ENCODE peak calls at places on chromosomes 4 and X, in seven cellular contexts. P, G, F, N, D, Z and T are unnamed samples.

GRCh38 chrX:41634284-41634683 is 54.5 kb upstream of the GPR34 start:
- DNase-seq in Z (no peak), P (no peak), N (no peak), D (peak; percentile 7), G (no peak), F (no peak), T (no peak)

GRCh38 chr4:48184891-48185290 is 50.8 kb upstream of the TXK start:
- DNase-seq in G (no peak), Z (no peak), N (no peak), P (no peak), D (no peak), F (no peak), T (no peak)

GRCh38 chr4:74394476-74395136 is 29.7 kb downstream of the EREG start:
- DNase-seq in D (no peak), P (no peak), Z (no peak), G (no peak), F (no peak), N (no peak), T (no peak)

GRCh38 chr4:78379991-78380739 is 171.4 kb upstream of the ANXA3 start:
- DNase-seq in N (no peak), P (no peak), F (peak; percentile 14), G (peak; percentile 69), D (no peak), Z (no peak), T (no peak)

GRCh38 chrX:148501121-148502066 is 977 bp downstream of the AFF2 start:
- DNase-seq in P (no peak), Z (peak; percentile 11), D (peak; percentile 44), N (peak; percentile 68), G (peak; percentile 0), F (no peak), T (peak; percentile 11)

GRCh38 chr4:171785392-171785791 is 27.8 kb upstream of the GALNTL6 start:
- DNase-seq in N (no peak), Z (no peak), F (no peak), G (no peak), P (no peak), D (no peak), T (no peak)

GRCh38 chrX:142186103-142186502 is 19.0 kb downstream of the MAGEC2 start:
- DNase-seq in P (no peak), N (no peak), F (no peak), G (peak; percentile 65), Z (no peak), D (no peak), T (no peak)

GRCh38 chr4:142850478-142850877 is 4.4 kb upstream of the INPP4B start:
- DNase-seq in F (no peak), Z (no peak), N (no peak), D (peak; percentile 12), P (no peak), G (peak; percentile 26), T (no peak)

GRCh38 chr4:179671609-179672008 is 2229.4 kb upstream of the AGA start:
- DNase-seq in G (no peak), F (no peak), Z (no peak), N (no peak), D (no peak), P (no peak), T (no peak)

GRCh38 chrX:107076158-107076557 is 42.5 kb downstream of the RBM41 start:
- DNase-seq in P (no peak), D (no peak), G (no peak), N (no peak), F (no peak), Z (no peak), T (no peak)

GRCh38 chr4:17535906-17536305 is 20.9 kb downstream of the CLRN2 start:
- DNase-seq in F (peak; percentile 30), G (no peak), D (no peak), Z (no peak), N (no peak), P (no peak), T (no peak)

GRCh38 chr4:54332577-54332976 is 103.5 kb downstream of the PDGFRA start:
- DNase-seq in G (no peak), Z (no peak), P (no peak), F (no peak), D (no peak), N (no peak), T (no peak)

GRCh38 chrX:9562851-9563250 is 98.0 kb downstream of the TBL1X start:
- DNase-seq in Z (no peak), P (peak; percentile 46), N (no peak), F (no peak), D (peak; percentile 12), G (peak; percentile 45), T (no peak)

GRCh38 chr4:87849612-87850011 is 16.8 kb downstream of the MEPE start:
- DNase-seq in F (no peak), N (no peak), P (no peak), D (no peak), Z (no peak), G (no peak), T (no peak)

GRCh38 chr4:120801171-120801758 is 121.3 kb downstream of the PRDM5 start:
- DNase-seq in Z (no peak), N (no peak), G (peak; percentile 61), D (peak; percentile 76), P (peak; percentile 3), F (no peak), T (no peak)

GRCh38 chrX:53357799-53358530 is 64.5 kb downstream of the SMC1A start:
- DNase-seq in P (peak; percentile 14), D (no peak), Z (no peak), N (no peak), F (no peak), G (no peak), T (no peak)

GRCh38 chr4:2292679-2293108 is 30.8 kb upstream of the MXD4 start:
- DNase-seq in P (no peak), F (no peak), N (peak; percentile 32), G (no peak), D (no peak), Z (no peak), T (no peak)

GRCh38 chr4:31657859-31658258 is 937.7 kb downstream of the PCDH7 start:
- DNase-seq in P (no peak), F (no peak), G (peak; percentile 82), D (no peak), Z (no peak), N (no peak), T (no peak)

GRCh38 chr4:147933316-147933715 is 201.4 kb downstream of the ARHGAP10 start:
- DNase-seq in G (no peak), N (no peak), D (no peak), F (no peak), Z (no peak), P (no peak), T (no peak)

GRCh38 chr4:28772066-28772465 is 1911.4 kb downstream of the STIM2 start:
- DNase-seq in D (no peak), Z (no peak), G (peak; percentile 72), N (no peak), P (no peak), F (no peak), T (no peak)

GRCh38 chr4:24792552-24792951 is 2.8 kb upstream of the SOD3 start:
- DNase-seq in D (no peak), G (no peak), F (no peak), Z (no peak), P (no peak), N (no peak), T (no peak)

GRCh38 chr4:24794916-24795665 is at the start of gene SOD3:
- DNase-seq in Z (no peak), F (peak; percentile 85), D (peak; percentile 83), P (peak; percentile 83), G (peak; percentile 16), N (no peak), T (no peak)

GRCh38 chr4:24791043-24791442 is 4.3 kb upstream of the SOD3 start:
- DNase-seq in D (no peak), Z (no peak), N (no peak), F (no peak), P (no peak), G (no peak), T (no peak)

GRCh38 chr4:24794111-24794860 is 1.1 kb upstream of the SOD3 start:
- DNase-seq in P (no peak), D (peak; percentile 35), G (no peak), F (no peak), Z (no peak), N (no peak), T (no peak)

DNA sequence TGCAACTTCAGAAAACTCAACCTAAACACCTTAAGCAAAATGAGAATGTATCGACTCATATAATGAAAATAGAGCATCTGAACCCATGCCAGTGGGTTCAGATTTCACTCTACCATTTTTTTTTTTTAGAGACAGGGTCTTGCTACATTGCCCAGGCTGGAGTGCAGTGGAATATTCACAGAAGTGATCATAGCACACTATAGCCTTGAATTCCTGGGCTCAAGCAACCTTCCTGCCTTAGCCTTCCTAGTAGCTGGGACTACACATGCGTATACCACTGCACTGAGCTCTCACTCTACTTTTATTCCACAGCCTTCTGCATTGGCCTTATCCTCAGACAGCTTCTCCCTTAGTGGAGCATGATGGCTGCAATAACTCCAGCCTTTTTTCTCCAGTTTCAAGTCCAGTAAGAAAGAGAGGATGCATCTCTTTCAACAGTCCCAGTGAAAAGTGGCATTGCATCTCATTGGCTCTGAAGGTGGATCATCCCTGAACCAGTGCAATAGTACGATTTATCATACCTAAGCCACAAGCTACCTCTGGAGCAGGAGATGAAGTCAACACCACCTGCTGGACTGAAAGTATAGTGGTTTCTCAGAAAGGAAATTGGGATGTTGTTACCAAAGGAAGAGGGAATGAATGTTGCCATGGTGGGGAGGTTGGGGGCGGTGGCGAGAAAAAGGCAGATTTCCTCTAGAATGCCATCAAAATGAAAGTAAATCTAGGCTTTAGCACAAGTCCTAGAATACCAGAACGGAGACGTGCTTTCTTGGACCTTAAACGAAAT is 2.0 kb upstream of the SOD3 start:
- DNase-seq in N (no peak), D (peak; percentile 11), F (no peak), Z (no peak), P (no peak), G (peak; percentile 68), T (no peak)
- TF ChIP-seq CTCF in N (peak; percentile 50), D (peak; percentile 33), F (no peak), Z (no peak), P (peak; percentile 12), G (peak; percentile 66), T (no peak)

GRCh38 chrX:12237771-12238170 is 99.5 kb downstream of the FRMPD4 start:
- DNase-seq in D (no peak), Z (no peak), N (no peak), G (peak; percentile 2), F (no peak), P (no peak), T (no peak)
- TF ChIP-seq CTCF in D (no peak), Z (no peak), N (no peak), G (no peak), F (no peak), P (no peak), T (no peak)

GRCh38 chrX:112163916-112164315 is 81.3 kb upstream of the TRPC5 start:
- DNase-seq in D (no peak), P (no peak), N (no peak), Z (no peak), G (no peak), F (no peak), T (no peak)

GRCh38 chrX:112164420-112164819 is 81.8 kb upstream of the TRPC5 start:
- DNase-seq in G (no peak), Z (no peak), D (no peak), P (no peak), F (no peak), N (no peak), T (no peak)
- TF ChIP-seq CTCF in G (no peak), Z (no peak), D (no peak), P (no peak), F (no peak), N (no peak), T (no peak)

DNA sequence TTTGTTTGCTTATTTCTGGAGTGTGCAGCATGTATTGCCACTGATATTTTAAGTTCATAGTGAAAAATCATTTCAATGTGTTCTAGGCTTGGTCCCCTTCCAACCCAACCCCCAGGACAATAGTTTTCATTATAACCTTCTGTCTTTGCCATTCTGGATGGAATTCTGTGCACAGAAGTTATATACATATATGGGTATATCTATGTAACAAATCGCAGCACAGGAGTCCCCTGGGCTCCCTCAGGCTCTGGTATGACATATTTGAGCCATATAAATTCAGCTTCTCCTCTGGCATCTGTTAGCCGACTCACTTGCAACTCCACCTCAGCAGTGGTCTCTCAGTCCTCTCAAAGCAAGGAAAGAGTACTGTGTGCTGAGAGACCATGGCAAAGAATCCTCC is at the start of gene TNMD:
- DNase-seq in N (no peak), D (no peak), P (no peak), Z (no peak), G (no peak), F (no peak), T (no peak)
- TF ChIP-seq CTCF in N (no peak), D (no peak), P (no peak), Z (no peak), G (no peak), F (no peak), T (no peak)